ENCODE peak calls at places on chromosomes 4 and X, in nine cellular contexts. O is Caco-2, M is cardiac muscle cell, R is testis, X is PC-9, P is upper lobe of left lung, L is DND-41, I is brain microvascular endothelial cell, K is BJ. F is an unnamed sample. For H3K27me3 and H3K36me3, the result is how much of the 10 kb centered on the place peaks cover.

GRCh38 chr4:127732623-127733199 is 2.5 kb downstream of the SLC25A31 start:
- DNase-seq in O (peak), M (peak), R (no peak), X (peak), P (no peak), L (no peak), I (peak), K (no peak), F (no peak)

GRCh38 chr4:96352051-96352517 is 512.2 kb downstream of the PDHA2 start:
- DNase-seq in O (peak), M (peak), R (peak), X (no peak), P (no peak), L (peak), I (peak), K (no peak), F (peak)

GRCh38 chr4:110124721-110125120 is 73.7 kb downstream of the ELOVL6 start:
- DNase-seq in O (no peak), M (no peak), R (no peak), X (no peak), P (no peak), L (no peak), I (no peak), K (no peak), F (no peak)

GRCh38 chr4:88109123-88109864 is 49.1 kb downstream of the ABCG2 start:
- DNase-seq in O (peak), M (no peak), R (no peak), X (no peak), P (no peak), L (no peak), I (no peak), K (no peak), F (no peak)

GRCh38 chr4:3525532-3526430 is 6.4 kb downstream of the LRPAP1 start:
- DNase-seq in O (no peak), M (no peak), R (no peak), X (no peak), P (peak), L (no peak), I (no peak), K (no peak), F (no peak)

GRCh38 chrX:9562851-9563250 is 98.0 kb downstream of the TBL1X start:
- DNase-seq in O (no peak), M (peak), R (peak), X (no peak), P (no peak), L (no peak), I (peak), K (peak), F (no peak)

GRCh38 chrX:13028871-13029336 is 15.5 kb downstream of the FAM9C start:
- DNase-seq in O (peak), M (no peak), R (no peak), X (peak), P (no peak), L (no peak), I (peak), K (no peak), F (no peak)

GRCh38 chrX:48782795-48783194 is 3.6 kb upstream of the GATA1 start:
- DNase-seq in O (no peak), M (no peak), R (no peak), X (no peak), P (no peak), L (no peak), I (no peak), K (no peak), F (no peak)

GRCh38 chrX:39157796-39158195 is 356.5 kb downstream of the MID1IP1 start:
- DNase-seq in O (no peak), M (no peak), R (no peak), X (no peak), P (no peak), L (no peak), I (peak), K (no peak), F (no peak)

GRCh38 chrX:123899701-123900100 is 39.8 kb downstream of the XIAP start:
- DNase-seq in O (no peak), M (no peak), R (no peak), X (no peak), P (no peak), L (no peak), I (no peak), K (no peak), F (no peak)

GRCh38 chr4:164068392-164068791 is 573.9 kb downstream of the TMA16 start:
- DNase-seq in O (no peak), M (no peak), R (no peak), X (no peak), P (peak), L (no peak), I (no peak), K (no peak), F (no peak)

GRCh38 chr4:159374749-159375535 is 272.1 kb downstream of the RAPGEF2 start:
- DNase-seq in O (no peak), M (peak), R (no peak), X (no peak), P (no peak), L (no peak), I (no peak), K (peak), F (no peak)

GRCh38 chr4:134636332-134637055 is 434.9 kb upstream of the PABPC4L start:
- DNase-seq in O (no peak), M (no peak), R (no peak), X (no peak), P (no peak), L (no peak), I (no peak), K (no peak), F (no peak)

GRCh38 chr4:72858328-72858727 is 211.2 kb downstream of the COX18 start:
- DNase-seq in O (no peak), M (peak), R (no peak), X (no peak), P (no peak), L (no peak), I (peak), K (peak), F (no peak)

GRCh38 chr4:176409627-176410026 is 89.9 kb downstream of the SPCS3 start:
- DNase-seq in O (no peak), M (no peak), R (no peak), X (no peak), P (no peak), L (no peak), I (no peak), K (no peak), F (no peak)

GRCh38 chr4:127143460-127144190 is 489.1 kb upstream of the INTU start:
- DNase-seq in O (no peak), M (peak), R (no peak), X (peak), P (no peak), L (no peak), I (no peak), K (peak), F (no peak)

GRCh38 chr4:79298027-79298426 is 27.8 kb downstream of the NAA11 start:
- DNase-seq in O (no peak), M (no peak), R (no peak), X (no peak), P (no peak), L (no peak), I (no peak), K (no peak), F (no peak)

GRCh38 chr4:110770353-110770752 is 147.5 kb upstream of the PITX2 start:
- DNase-seq in O (no peak), M (no peak), R (no peak), X (no peak), P (no peak), L (no peak), I (no peak), K (no peak), F (no peak)

GRCh38 chr4:88533937-88534750 is 10.6 kb upstream of the PYURF start:
- DNase-seq in O (no peak), M (peak), R (no peak), X (peak), P (no peak), L (no peak), I (peak), K (peak), F (no peak)

GRCh38 chr4:26161030-26161824 is 159.6 kb upstream of the RBPJ start:
- DNase-seq in O (peak), M (no peak), R (no peak), X (no peak), P (no peak), L (no peak), I (no peak), K (no peak), F (peak)

GRCh38 chr4:69823481-69824186 is 36.3 kb downstream of the SULT1E1 start:
- DNase-seq in O (peak), M (peak), R (peak), X (no peak), P (no peak), L (peak), I (peak), K (no peak), F (peak)

GRCh38 chr4:36039031-36039430 is 205.3 kb downstream of the ARAP2 start:
- DNase-seq in O (no peak), M (no peak), R (no peak), X (no peak), P (no peak), L (peak), I (no peak), K (no peak), F (no peak)

GRCh38 chr4:3254302-3255131 is 5.6 kb downstream of the MSANTD1 start:
- DNase-seq in O (no peak), M (no peak), R (no peak), X (no peak), P (peak), L (no peak), I (no peak), K (no peak), F (no peak)

DNA sequence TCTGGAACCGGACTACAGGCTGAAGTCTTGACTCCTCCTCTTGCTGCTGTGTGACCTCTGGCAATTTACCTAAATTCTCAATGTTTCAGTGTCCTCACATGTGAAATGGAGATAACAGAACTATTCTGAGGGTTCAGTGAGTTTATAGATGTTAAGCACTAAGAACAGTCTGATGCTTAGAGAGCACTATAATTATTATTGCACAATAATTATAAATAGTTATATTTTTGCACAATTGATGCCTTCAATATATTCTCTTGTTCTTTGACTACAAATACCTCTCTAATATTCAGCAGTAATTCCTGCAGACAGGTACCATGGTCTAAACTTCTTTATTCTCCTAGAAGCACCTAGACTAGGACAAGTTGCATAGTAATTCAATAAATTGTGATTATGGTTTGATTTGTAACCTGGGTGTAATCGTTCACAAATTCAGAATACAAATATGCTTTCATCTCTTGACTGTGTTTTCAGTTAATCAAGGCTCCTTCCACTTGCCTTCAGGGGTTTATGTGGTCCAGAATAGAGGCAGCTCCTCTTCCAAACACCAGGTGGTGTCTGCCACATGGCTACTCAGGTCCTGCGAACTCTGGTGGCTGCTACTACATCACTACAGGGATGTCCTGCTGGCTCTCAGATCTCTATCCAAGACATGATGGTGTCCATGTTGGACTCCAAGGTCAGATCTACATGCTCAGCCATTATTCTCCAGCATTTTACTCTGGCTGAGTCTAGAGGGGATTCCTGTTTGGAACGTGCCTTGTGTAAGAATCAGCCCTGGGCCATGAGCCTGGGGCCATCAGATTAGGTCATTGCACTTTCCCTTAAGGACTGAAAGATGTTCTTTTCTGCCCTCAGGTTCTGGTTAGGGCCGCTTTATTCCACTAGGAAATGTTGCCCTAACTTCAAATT is 103.4 kb downstream of the QRFPR start:
- DNase-seq in O (peak), M (no peak), R (no peak), X (no peak), P (no peak), L (no peak), I (no peak), K (no peak), F (peak)
- H3K27me3 ChIP-seq in O (under half), M (under half), R (under half), X (under half), P (under half), L (under half), I (under half), K (under half), F (under half)

GRCh38 chrX:2418000-2418399 is 82.8 kb downstream of the DHRSX start:
- DNase-seq in O (no peak), M (no peak), R (no peak), X (no peak), P (no peak), L (no peak), I (no peak), K (no peak), F (no peak)
- H3K36me3 ChIP-seq in O (under half), M (under half), R (under half), X (under half), P (under half), L (under half), I (under half), K (under half), F (under half)

GRCh38 chrX:70254909-70255308 is 5.1 kb downstream of the P2RY4 start:
- DNase-seq in O (peak), M (no peak), R (no peak), X (no peak), P (no peak), L (no peak), I (no peak), K (no peak), F (no peak)

GRCh38 chrX:70254063-70254400 is 6.0 kb downstream of the P2RY4 start:
- DNase-seq in O (no peak), M (no peak), R (no peak), X (no peak), P (no peak), L (no peak), I (no peak), K (no peak), F (no peak)

GRCh38 chrX:70257599-70258288 is 2.3 kb downstream of the P2RY4 start:
- DNase-seq in O (no peak), M (no peak), R (no peak), X (peak), P (no peak), L (no peak), I (no peak), K (no peak), F (no peak)

GRCh38 chrX:70255452-70255851 is 4.6 kb downstream of the P2RY4 start:
- DNase-seq in O (no peak), M (no peak), R (no peak), X (no peak), P (no peak), L (no peak), I (no peak), K (no peak), F (no peak)

DNA sequence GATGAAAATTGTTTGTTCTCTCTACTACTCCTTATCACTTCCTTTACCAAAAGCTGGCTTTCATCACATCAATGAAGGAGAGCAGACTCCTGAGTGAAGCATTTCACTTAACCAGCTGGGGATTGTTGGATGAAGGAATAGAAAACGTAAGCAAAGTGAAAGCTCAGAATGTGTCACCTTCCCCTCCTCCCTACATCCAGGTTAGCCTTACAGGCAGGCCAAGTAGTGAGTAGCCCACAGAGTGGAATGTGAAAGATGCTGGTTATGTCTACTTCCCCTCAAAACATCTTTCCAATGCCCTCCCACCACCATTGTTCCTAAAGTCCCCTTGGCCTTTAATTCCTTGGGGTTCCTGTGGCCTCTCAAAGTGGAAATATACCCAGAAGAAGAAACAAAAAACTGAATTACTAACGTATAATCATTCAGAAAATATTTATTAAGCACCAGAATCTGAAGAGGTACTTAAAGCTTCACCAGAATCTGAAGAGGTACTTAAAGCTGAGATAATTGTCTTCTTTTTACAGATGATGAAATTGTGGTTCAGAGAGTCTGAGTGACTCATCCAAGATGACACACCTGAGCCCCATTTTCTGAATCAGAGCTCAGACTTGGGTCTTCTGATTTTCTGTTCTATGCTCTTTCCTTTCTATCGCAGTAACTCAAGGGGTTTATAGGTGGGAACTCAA is 6.5 kb downstream of the P2RY4 start:
- DNase-seq in O (no peak), M (no peak), R (no peak), X (no peak), P (no peak), L (no peak), I (no peak), K (no peak), F (no peak)
- TF ChIP-seq CTCF in O (no peak), M (no peak), R (no peak), X (no peak), P (no peak), L (no peak), I (no peak), K (no peak), F (no peak)

GRCh38 chr4:121376541-121376940 is 4.3 kb downstream of the QRFPR start:
- DNase-seq in O (no peak), M (no peak), R (no peak), X (no peak), P (no peak), L (no peak), I (no peak), K (no peak), F (no peak)

GRCh38 chr4:121376097-121376496 is 4.7 kb downstream of the QRFPR start:
- DNase-seq in O (no peak), M (no peak), R (no peak), X (no peak), P (no peak), L (no peak), I (no peak), K (no peak), F (no peak)

GRCh38 chr4:121375262-121375661 is 5.6 kb downstream of the QRFPR start:
- DNase-seq in O (no peak), M (peak), R (no peak), X (no peak), P (no peak), L (no peak), I (no peak), K (no peak), F (no peak)

GRCh38 chr4:121379276-121379675 is 1.5 kb downstream of the QRFPR start:
- DNase-seq in O (no peak), M (no peak), R (no peak), X (no peak), P (no peak), L (no peak), I (no peak), K (no peak), F (no peak)

DNA sequence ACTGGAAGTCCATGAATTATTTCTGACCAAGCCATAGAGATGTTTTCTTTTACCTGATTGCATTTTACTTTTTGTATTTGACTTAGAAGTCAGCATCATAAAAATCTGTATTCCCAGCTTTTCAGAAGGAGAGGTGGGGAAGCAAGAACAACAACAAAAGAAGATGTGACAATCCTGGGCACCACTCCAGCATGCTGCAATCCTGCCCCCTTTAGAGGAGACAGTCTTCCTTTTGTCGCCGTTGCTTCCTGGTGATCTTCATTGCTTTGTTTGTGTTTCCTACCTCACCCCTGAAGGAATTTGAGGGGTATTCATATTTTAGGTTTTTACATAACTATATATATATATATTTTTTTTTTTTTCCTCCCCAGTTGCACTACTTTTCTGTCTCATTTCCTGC is 3.8 kb downstream of the QRFPR start:
- DNase-seq in O (no peak), M (peak), R (no peak), X (no peak), P (no peak), L (no peak), I (no peak), K (no peak), F (no peak)
- H3K27me3 ChIP-seq in O (under half), M (under half), R (under half), X (under half), P (under half), L (under half), I (under half), K (under half), F (under half)

DNA sequence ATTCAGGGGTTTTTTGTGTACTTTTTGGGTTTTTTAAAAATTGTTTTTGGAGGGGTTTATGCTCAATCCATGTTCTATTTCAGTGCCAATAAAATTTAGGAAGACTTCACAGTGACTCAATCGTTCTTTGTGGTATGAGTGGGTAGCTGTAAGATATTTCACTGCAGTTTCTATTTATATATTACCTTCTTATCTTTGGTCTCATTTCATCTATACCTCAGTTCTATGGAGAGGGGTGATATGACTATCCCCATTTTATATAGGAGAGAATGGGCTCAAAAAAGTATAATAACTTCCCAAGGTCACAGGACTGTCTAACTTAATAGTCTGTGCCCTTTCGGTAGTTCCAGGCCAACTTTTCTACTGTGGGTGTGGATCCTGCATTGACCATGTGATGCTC is 74.4 kb downstream of the MSN start:
- DNase-seq in O (no peak), M (no peak), R (no peak), X (no peak), P (no peak), L (no peak), I (no peak), K (no peak), F (no peak)
- H3K36me3 ChIP-seq in O (under half), M (under half), R (under half), X (under half), P (under half), L (half or more), I (under half), K (under half), F (under half)

DNA sequence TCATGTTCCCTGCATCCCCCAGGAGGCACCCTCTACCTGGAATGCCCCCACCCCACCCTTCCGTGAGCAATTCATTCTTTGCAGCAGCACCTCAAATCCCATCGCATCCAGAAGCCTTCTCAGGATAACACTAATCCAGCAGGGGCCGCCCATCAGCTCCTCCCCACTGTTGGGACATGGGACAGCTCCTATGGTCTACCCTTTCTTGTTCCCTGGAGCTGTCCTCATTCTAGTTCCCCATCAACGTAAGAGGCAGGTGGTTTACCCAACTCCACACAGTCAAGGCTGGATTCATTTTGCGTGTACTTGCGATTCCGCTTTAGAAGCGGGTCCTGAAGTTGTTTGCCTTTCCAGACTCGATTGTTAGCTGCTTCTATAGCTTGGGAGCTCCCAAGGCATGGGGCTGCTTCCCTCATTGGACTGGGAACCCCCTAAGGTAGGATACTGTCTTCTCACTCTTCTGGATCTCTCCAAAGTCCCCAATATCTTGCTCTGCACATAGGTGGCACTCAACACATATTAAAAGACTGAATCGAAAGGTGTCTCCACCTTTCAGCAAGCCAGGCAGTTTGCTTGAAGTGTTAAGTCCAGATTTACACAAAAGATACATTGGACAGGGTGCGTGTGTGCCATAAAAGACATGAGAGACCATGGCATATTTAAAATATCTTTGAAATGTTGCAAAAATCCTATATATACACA is 942 bp upstream of the APLN start:
- DNase-seq in O (peak), M (no peak), R (no peak), X (no peak), P (no peak), L (peak), I (no peak), K (no peak), F (peak)
- TF ChIP-seq CTCF in O (no peak), M (no peak), R (no peak), X (peak), P (no peak), L (peak), I (peak), K (no peak), F (peak)

F was measured in WERI-Rb-1.